ENCODE peak calls at places on chromosomes 16 and 17, in seven cellular contexts. Q is GM23338; F is testis; N is heart left ventricle; A is left ventricle myocardium inferior; K is HCT116; X is effector memory CD4-positive, alpha-beta T cell. M is an unnamed sample. For H3K4me1, the result is how much of the 10 kb centered on the place peaks cover.

GRCh38 chr17:46770818-46771600 is 47.5 kb downstream of the WNT3 start:
- DNase-seq in Q (peak), F (no peak), N (peak), A (peak), K (no peak), X (no peak), M (no peak)

GRCh38 chr16:52837251-52837650 is 215.4 kb downstream of the CHD9NB start:
- DNase-seq in Q (no peak), F (no peak), N (no peak), A (no peak), K (no peak), X (no peak), M (no peak)

GRCh38 chr16:85296859-85297698 is 184.8 kb upstream of the CIBAR2 start:
- DNase-seq in Q (peak), F (no peak), N (no peak), A (no peak), K (peak), X (no peak), M (no peak)

GRCh38 chr16:4680673-4681470 is 12.5 kb upstream of the NUDT16L1 start:
- DNase-seq in Q (no peak), F (no peak), N (peak), A (peak), K (no peak), X (no peak), M (no peak)

GRCh38 chr17:80105762-80106161 is 4.4 kb downstream of the GAA start:
- DNase-seq in Q (no peak), F (no peak), N (peak), A (no peak), K (no peak), X (no peak), M (no peak)

GRCh38 chr17:10033982-10034381 is 128.9 kb upstream of the RCVRN start:
- DNase-seq in Q (no peak), F (no peak), N (no peak), A (no peak), K (no peak), X (no peak), M (peak)

GRCh38 chr17:56913000-56913866 is 616 bp downstream of the TRIM25 start:
- DNase-seq in Q (peak), F (no peak), N (no peak), A (no peak), K (no peak), X (no peak), M (no peak)

GRCh38 chr17:77473615-77474226 is 333.0 kb downstream of the SEC14L1 start:
- DNase-seq in Q (no peak), F (no peak), N (no peak), A (no peak), K (peak), X (no peak), M (no peak)

GRCh38 chr17:29379084-29379811 is 10.9 kb upstream of the TAOK1 start:
- DNase-seq in Q (no peak), F (no peak), N (no peak), A (no peak), K (no peak), X (no peak), M (no peak)

GRCh38 chr17:9958586-9959281 is 53.7 kb upstream of the RCVRN start:
- DNase-seq in Q (peak), F (no peak), N (no peak), A (no peak), K (no peak), X (no peak), M (no peak)

GRCh38 chr16:27729516-27730304 is 179.8 kb downstream of the KATNIP start:
- DNase-seq in Q (no peak), F (no peak), N (peak), A (no peak), K (no peak), X (no peak), M (no peak)

GRCh38 chr16:70432800-70433455 is 6.0 kb downstream of the ST3GAL2 start:
- DNase-seq in Q (no peak), F (no peak), N (no peak), A (no peak), K (no peak), X (no peak), M (no peak)

GRCh38 chr16:4410335-4411075 is 5.9 kb downstream of the CORO7 start:
- DNase-seq in Q (no peak), F (peak), N (no peak), A (no peak), K (no peak), X (no peak), M (no peak)

GRCh38 chr16:17364319-17365210 is 106.2 kb downstream of the XYLT1 start:
- DNase-seq in Q (no peak), F (no peak), N (no peak), A (no peak), K (no peak), X (peak), M (no peak)

GRCh38 chr17:11598274-11599221 is at the start of gene DNAH9:
- DNase-seq in Q (peak), F (peak), N (peak), A (peak), K (no peak), X (no peak), M (peak)

GRCh38 chr16:86673090-86673955 is 95.0 kb downstream of the FOXL1 start:
- DNase-seq in Q (no peak), F (no peak), N (no peak), A (no peak), K (no peak), X (no peak), M (no peak)

GRCh38 chr16:75195811-75196790 is 10.9 kb downstream of the CTRB2 start:
- DNase-seq in Q (no peak), F (no peak), N (no peak), A (no peak), K (no peak), X (no peak), M (no peak)

GRCh38 chr17:67481808-67482207 is 104.7 kb downstream of the PITPNC1 start:
- DNase-seq in Q (no peak), F (no peak), N (no peak), A (no peak), K (no peak), X (no peak), M (no peak)

DNA sequence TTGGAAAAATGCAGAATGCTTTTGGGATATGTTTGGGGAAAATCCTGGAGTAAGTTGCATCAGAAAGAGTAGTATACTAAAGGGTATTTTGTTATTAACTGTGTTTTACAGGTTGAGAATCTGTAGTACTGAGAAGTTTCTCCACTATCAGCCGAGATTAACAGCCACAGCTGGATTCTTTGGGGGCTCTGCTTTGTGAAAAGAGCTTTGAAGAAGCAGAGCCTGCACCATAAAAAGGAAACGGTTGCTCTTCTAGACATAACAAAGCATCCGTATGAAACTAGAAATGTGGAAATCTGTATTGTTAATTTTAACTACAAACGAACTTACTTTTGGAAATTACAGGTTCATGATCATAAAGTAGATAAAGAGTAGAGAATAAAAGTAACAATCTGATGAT is 5.3 kb downstream of the NLK start:
- DNase-seq in Q (peak), F (no peak), N (no peak), A (no peak), K (no peak), X (no peak), M (no peak)
- H3K4me1 ChIP-seq in Q (half or more), F (under half), N (under half), A (half or more), K (under half), X (under half), M (under half)

DNA sequence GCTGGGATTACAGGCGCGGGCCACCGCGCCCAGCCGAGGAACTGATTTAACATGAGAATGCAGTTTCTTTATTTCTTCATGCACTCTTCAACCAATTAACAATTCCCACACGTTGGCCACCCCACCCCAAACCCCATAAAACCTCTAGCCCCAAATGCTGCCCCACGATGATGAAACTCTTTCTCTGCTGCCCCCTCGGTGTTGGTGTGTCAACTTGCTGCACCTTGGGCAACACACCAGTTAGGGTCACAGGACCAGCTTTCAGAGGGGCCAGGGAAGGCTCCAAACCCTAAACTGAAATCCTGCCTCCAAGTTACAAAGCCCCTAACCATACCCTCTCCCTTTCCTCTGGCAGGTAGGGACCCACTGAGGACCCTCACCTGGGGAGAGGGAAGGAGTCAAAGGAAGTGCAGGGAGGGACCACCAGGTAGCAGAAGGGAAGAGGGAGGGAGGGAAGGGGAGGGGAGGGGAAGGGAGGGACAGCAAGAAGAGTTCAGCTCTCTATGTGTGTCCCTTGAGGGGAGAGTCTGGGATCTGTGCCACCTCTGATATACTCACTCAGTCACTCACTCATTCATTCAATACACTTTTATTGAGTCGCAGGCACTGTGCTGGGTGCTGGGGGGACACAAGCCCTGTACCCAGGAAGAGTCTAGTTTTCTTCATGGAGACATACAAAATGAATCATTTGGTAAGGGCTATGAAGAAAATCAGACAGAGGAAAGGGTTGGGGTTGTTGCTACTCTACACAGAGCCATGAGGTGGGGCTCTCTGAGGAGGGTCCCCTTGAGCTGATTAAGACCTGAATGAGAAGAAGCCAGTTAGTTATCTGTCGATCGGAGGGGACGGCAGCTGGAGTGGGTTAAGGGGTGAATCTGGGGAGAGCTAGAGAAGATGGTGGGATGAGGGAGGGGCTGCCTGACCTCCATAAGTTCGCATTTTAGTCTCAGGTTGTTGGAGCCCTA is 3.9 kb downstream of the PLXDC1 start:
- DNase-seq in Q (no peak), F (no peak), N (peak), A (peak), K (no peak), X (no peak), M (no peak)
- H3K4me3 ChIP-seq in Q (no peak), F (no peak), N (no peak), A (no peak), K (no peak), X (no peak), M (no peak)

DNA sequence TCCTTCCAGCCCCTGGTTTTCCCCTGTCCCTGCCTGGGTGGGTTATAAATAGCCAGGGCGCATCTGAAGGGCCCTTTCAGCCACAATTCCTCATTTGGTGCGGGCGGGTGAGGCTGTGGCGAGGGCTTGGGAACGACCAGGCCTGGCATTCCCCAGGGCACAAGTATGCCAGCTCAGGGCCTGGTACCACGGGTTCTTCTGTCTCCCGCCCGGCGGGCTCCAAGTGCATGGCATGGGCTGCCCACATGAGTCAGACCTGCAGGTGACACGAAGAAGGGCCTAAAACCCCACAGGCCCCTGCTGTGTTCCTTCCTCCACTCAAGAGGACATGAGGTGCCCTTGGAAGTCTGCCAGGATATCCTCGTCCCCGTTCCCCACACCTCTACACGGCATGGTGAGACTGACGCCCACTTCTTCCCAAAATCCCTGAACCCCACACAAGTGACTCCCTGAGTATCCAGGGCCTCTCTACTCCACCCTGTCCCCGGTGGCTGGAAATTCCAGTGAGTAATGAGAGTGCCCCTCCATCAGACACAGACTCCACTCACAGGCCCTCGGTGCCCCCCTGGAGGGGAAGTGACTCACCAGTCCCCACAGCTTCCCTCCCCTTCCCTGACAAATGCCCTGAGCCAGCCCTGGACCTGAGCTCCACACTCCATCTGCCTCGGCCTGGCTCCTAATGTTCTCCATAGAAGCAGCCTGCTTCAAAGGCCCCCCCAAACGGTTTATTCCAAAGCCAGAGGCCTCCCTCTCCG is 68.8 kb downstream of the ABR start:
- DNase-seq in Q (no peak), F (no peak), N (peak), A (peak), K (peak), X (no peak), M (peak)
- H3K4me1 ChIP-seq in Q (under half), F (under half), N (half or more), A (half or more), K (half or more), X (under half), M (half or more)

DNA sequence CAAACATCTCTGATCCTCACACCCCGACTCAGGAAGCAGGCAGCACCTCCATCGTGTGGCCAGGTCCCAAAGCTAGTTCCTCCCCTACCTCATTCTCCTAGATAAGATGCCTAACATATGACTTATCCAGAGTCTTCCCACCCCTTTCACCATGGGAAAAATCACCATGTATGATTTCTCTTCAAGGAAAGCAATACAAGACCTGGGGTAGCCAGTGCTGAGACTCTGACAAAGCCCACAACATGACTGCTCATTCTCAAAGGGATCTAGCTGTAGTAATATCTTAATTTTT is 45.1 kb downstream of the CMTM4 start:
- DNase-seq in Q (no peak), F (no peak), N (no peak), A (no peak), K (no peak), X (no peak), M (no peak)
- H3K4me3 ChIP-seq in Q (peak), F (no peak), N (peak), A (peak), K (no peak), X (peak), M (peak)

GRCh38 chr17:41185001-41185400 is 290 bp upstream of the KRTAP4-1 start:
- DNase-seq in Q (no peak), F (no peak), N (no peak), A (no peak), K (no peak), X (no peak), M (no peak)
- H3K4me1 ChIP-seq in Q (under half), F (under half), N (under half), A (under half), K (under half), X (under half), M (under half)

DNA sequence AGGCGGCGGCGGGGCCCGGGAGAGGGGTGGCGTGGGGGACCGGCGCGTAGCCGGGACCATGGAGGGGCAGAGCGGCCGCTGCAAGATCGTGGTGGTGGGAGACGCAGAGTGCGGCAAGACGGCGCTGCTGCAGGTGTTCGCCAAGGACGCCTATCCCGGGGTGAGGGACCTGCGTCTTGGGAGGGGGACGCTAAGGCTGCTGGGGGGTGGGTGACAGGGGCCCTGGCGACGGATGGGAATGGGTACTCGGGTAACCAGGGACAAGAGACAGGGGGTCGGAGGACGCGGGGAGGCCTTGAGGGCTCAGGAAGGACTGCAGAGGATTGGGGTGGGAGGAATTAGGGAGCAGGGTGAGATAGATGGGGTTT is 243 bp downstream of the RND2 start:
- DNase-seq in Q (peak), F (no peak), N (no peak), A (no peak), K (no peak), X (no peak), M (no peak)
- H3K4me3 ChIP-seq in Q (peak), F (peak), N (peak), A (peak), K (no peak), X (peak), M (peak)

M was measured in ascending aorta.